ENCODE peak calls at places on chromosomes 16 and 17, in seven cellular contexts. One of them, this sample, is unnamed.
A peak's percentile ranks its signal among the peaks of the same experiment; 100 is the strongest.

GRCh38 chr17:62653831-62654829 is 26.7 kb downstream of the MRC2 start:
- DNase-seq in substantia nigra: no peak
- DNase-seq in endothelial cell of umbilical vein: no peak
- DNase-seq in kidney: peak; percentile 89
- DNase-seq in aorta: peak; percentile 86
- DNase-seq in body of pancreas: peak; percentile 36
- DNase-seq in cardiac muscle cell: peak; percentile 49
- DNase-seq in this sample: no peak

GRCh38 chr17:22301353-22301745 is 609.0 kb downstream of the KCNJ18 start:
- DNase-seq in aorta: no peak
- DNase-seq in cardiac muscle cell: no peak
- DNase-seq in endothelial cell of umbilical vein: no peak
- DNase-seq in kidney: no peak
- DNase-seq in body of pancreas: no peak
- DNase-seq in substantia nigra: no peak
- DNase-seq in this sample: no peak

GRCh38 chr16:26464576-26465266 is 602.0 kb upstream of the C16orf82 start:
- DNase-seq in cardiac muscle cell: no peak
- DNase-seq in endothelial cell of umbilical vein: no peak
- DNase-seq in substantia nigra: no peak
- DNase-seq in body of pancreas: no peak
- DNase-seq in kidney: no peak
- DNase-seq in aorta: no peak
- DNase-seq in this sample: no peak

GRCh38 chr17:82217120-82217529 is 4.5 kb upstream of the CCDC57 start:
- DNase-seq in body of pancreas: peak; percentile 32
- DNase-seq in endothelial cell of umbilical vein: no peak
- DNase-seq in substantia nigra: no peak
- DNase-seq in cardiac muscle cell: no peak
- DNase-seq in kidney: peak; percentile 90
- DNase-seq in aorta: peak; percentile 84
- DNase-seq in this sample: no peak

GRCh38 chr16:88349903-88350900 is 32.6 kb upstream of the ZNF469 start:
- DNase-seq in kidney: peak; percentile 60
- DNase-seq in body of pancreas: no peak
- DNase-seq in endothelial cell of umbilical vein: no peak
- DNase-seq in substantia nigra: no peak
- DNase-seq in cardiac muscle cell: no peak
- DNase-seq in aorta: no peak
- DNase-seq in this sample: no peak

GRCh38 chr17:46943511-46944393 is 20.8 kb downstream of the GOSR2 start:
- DNase-seq in endothelial cell of umbilical vein: peak; percentile 35
- DNase-seq in substantia nigra: no peak
- DNase-seq in body of pancreas: peak; percentile 38
- DNase-seq in cardiac muscle cell: no peak
- DNase-seq in aorta: no peak
- DNase-seq in kidney: peak; percentile 64
- DNase-seq in this sample: peak; percentile 32

GRCh38 chr17:35240861-35241260 is 2.0 kb upstream of the SLFN5 start:
- DNase-seq in kidney: no peak
- DNase-seq in cardiac muscle cell: no peak
- DNase-seq in body of pancreas: no peak
- DNase-seq in substantia nigra: no peak
- DNase-seq in endothelial cell of umbilical vein: no peak
- DNase-seq in aorta: no peak
- DNase-seq in this sample: no peak

GRCh38 chr17:15377608-15378007 is 36.2 kb upstream of the TEKT3 start:
- DNase-seq in substantia nigra: no peak
- DNase-seq in cardiac muscle cell: peak; percentile 3
- DNase-seq in endothelial cell of umbilical vein: no peak
- DNase-seq in body of pancreas: peak; percentile 52
- DNase-seq in kidney: no peak
- DNase-seq in aorta: no peak
- DNase-seq in this sample: peak; percentile 39

GRCh38 chr16:53761967-53762726 is 58.2 kb downstream of the FTO start:
- DNase-seq in substantia nigra: no peak
- DNase-seq in cardiac muscle cell: no peak
- DNase-seq in body of pancreas: no peak
- DNase-seq in kidney: no peak
- DNase-seq in endothelial cell of umbilical vein: no peak
- DNase-seq in aorta: no peak
- DNase-seq in this sample: no peak

DNA sequence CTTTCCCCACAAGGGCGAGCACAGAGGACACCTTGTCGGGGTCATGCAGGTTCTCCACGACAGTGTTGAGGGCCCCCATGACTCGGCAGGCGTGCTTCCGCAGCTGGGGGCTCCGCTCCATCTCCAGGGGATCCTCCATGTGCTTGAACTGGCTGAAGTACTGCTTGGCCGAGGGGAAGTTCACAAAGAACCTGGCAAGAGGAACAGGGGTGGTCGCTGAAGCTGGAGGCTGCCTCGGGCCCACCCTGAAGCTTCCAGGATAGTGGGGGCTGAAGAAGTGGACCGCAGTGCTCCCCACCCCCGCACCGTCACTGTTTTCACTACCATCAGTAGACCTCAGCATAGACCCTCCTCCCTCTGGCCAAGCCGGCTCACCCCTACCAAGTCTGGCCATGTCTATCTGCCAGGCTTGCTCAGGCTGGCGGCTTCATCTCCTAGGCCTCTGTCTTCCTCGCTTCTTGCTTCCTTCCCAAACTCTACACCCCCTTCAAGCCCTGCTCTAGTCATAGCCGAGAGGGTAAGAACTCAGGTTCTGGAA is 5.9 kb downstream of the CYGB start:
- DNase-seq in aorta: no peak
- DNase-seq in body of pancreas: no peak
- DNase-seq in kidney: no peak
- DNase-seq in cardiac muscle cell: no peak
- DNase-seq in endothelial cell of umbilical vein: no peak
- DNase-seq in substantia nigra: no peak
- DNase-seq in this sample: no peak
- H3K27ac ChIP-seq in aorta: no peak overlapping the region
- H3K27ac ChIP-seq in body of pancreas: no peak overlapping the region
- H3K27ac ChIP-seq in kidney: peak overlapping the region; percentile 94
- H3K27ac ChIP-seq in cardiac muscle cell: no peak overlapping the region
- H3K27ac ChIP-seq in endothelial cell of umbilical vein: no peak overlapping the region
- H3K27ac ChIP-seq in substantia nigra: no peak overlapping the region
- H3K27ac ChIP-seq in this sample: no peak overlapping the region

GRCh38 chr17:67388986-67389385 is 11.9 kb downstream of the PITPNC1 start:
- DNase-seq in body of pancreas: no peak
- DNase-seq in aorta: no peak
- DNase-seq in endothelial cell of umbilical vein: no peak
- DNase-seq in cardiac muscle cell: no peak
- DNase-seq in kidney: no peak
- DNase-seq in substantia nigra: no peak
- DNase-seq in this sample: no peak
- H3K27ac ChIP-seq in body of pancreas: no peak overlapping the region
- H3K27ac ChIP-seq in aorta: no peak overlapping the region
- H3K27ac ChIP-seq in endothelial cell of umbilical vein: no peak overlapping the region
- H3K27ac ChIP-seq in cardiac muscle cell: no peak overlapping the region
- H3K27ac ChIP-seq in kidney: no peak overlapping the region
- H3K27ac ChIP-seq in substantia nigra: no peak overlapping the region
- H3K27ac ChIP-seq in this sample: peak overlapping the region; percentile 40

GRCh38 chr17:596763-597644 is 117.6 kb downstream of the VPS53 start:
- DNase-seq in substantia nigra: no peak
- DNase-seq in body of pancreas: no peak
- DNase-seq in endothelial cell of umbilical vein: peak; percentile 53
- DNase-seq in cardiac muscle cell: no peak
- DNase-seq in kidney: no peak
- DNase-seq in aorta: no peak
- DNase-seq in this sample: peak; percentile 30

GRCh38 chr17:600576-601301 is 113.9 kb downstream of the VPS53 start:
- DNase-seq in kidney: no peak
- DNase-seq in cardiac muscle cell: no peak
- DNase-seq in body of pancreas: no peak
- DNase-seq in endothelial cell of umbilical vein: peak; percentile 89
- DNase-seq in substantia nigra: no peak
- DNase-seq in aorta: no peak
- DNase-seq in this sample: no peak

GRCh38 chr17:601462-602303 is 113.0 kb downstream of the VPS53 start:
- DNase-seq in kidney: no peak
- DNase-seq in endothelial cell of umbilical vein: peak; percentile 88
- DNase-seq in cardiac muscle cell: peak; percentile 32
- DNase-seq in substantia nigra: no peak
- DNase-seq in aorta: no peak
- DNase-seq in body of pancreas: no peak
- DNase-seq in this sample: no peak

GRCh38 chr17:596287-596686 is 118.4 kb downstream of the VPS53 start:
- DNase-seq in aorta: no peak
- DNase-seq in substantia nigra: no peak
- DNase-seq in cardiac muscle cell: no peak
- DNase-seq in kidney: no peak
- DNase-seq in endothelial cell of umbilical vein: no peak
- DNase-seq in body of pancreas: no peak
- DNase-seq in this sample: no peak
- H3K27ac ChIP-seq in aorta: no peak overlapping the region
- H3K27ac ChIP-seq in substantia nigra: no peak overlapping the region
- H3K27ac ChIP-seq in cardiac muscle cell: no peak overlapping the region
- H3K27ac ChIP-seq in kidney: no peak overlapping the region
- H3K27ac ChIP-seq in endothelial cell of umbilical vein: peak overlapping the region; percentile 23
- H3K27ac ChIP-seq in body of pancreas: no peak overlapping the region
- H3K27ac ChIP-seq in this sample: no peak overlapping the region

DNA sequence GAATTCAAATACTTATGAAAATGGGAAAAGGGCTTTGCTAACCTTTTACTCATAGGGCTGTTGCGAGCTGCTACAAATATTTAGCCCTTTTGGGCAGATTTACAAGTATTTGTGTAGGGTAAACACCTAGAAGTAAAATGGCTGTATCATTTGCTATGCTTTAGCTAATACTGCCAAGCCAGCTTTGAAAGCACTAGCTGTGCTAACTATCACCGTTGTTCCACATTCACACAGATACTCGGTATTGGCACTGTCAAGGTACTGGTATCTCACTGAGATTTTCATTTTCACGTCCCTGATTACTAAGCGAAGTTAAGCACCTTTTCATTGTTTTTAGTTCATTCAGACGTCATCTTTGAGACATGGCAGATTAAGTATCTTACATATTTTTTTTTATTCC is 84.8 kb downstream of the GLG1 start:
- DNase-seq in cardiac muscle cell: no peak
- DNase-seq in aorta: no peak
- DNase-seq in body of pancreas: no peak
- DNase-seq in endothelial cell of umbilical vein: no peak
- DNase-seq in substantia nigra: no peak
- DNase-seq in kidney: no peak
- DNase-seq in this sample: no peak
- H3K27ac ChIP-seq in cardiac muscle cell: no peak overlapping the region
- H3K27ac ChIP-seq in aorta: no peak overlapping the region
- H3K27ac ChIP-seq in body of pancreas: no peak overlapping the region
- H3K27ac ChIP-seq in endothelial cell of umbilical vein: no peak overlapping the region
- H3K27ac ChIP-seq in substantia nigra: peak overlapping the region; percentile 66
- H3K27ac ChIP-seq in kidney: no peak overlapping the region
- H3K27ac ChIP-seq in this sample: peak overlapping the region; percentile 60

DNA sequence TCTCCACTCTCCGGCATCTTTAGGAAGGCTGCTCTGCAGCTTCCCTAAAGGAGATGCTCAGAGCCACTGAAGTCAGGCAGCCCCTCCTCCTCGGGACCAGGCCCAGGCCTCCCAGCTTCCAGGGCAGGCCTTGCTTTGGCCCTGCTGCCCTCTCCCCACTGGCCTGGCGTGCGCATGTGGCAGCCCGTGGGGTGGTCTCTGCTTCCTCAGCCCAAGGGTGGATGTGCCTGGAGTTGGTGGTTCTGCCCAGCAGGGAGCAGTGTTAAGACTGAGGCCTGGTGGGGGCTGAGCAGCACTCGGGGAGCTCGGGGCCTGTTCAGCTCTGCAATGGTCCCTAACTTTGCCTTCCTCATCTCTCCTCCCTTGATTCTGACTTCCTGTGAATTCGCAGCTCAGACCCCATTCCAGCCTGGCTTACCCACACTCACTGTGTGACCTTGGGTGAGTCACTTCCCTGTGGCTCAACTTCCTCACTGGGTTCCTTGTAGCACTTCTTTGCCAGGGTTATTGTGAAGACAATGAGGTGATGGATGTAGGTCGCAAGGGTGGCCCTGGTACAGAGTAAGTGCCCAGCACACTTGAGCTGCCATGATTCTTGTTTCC is 63.2 kb downstream of the NKD1 start:
- DNase-seq in aorta: no peak
- DNase-seq in kidney: peak; percentile 45
- DNase-seq in body of pancreas: no peak
- DNase-seq in cardiac muscle cell: no peak
- DNase-seq in substantia nigra: no peak
- DNase-seq in endothelial cell of umbilical vein: peak; percentile 58
- DNase-seq in this sample: no peak
- H3K27ac ChIP-seq in aorta: no peak overlapping the region
- H3K27ac ChIP-seq in kidney: no peak overlapping the region
- H3K27ac ChIP-seq in body of pancreas: no peak overlapping the region
- H3K27ac ChIP-seq in cardiac muscle cell: no peak overlapping the region
- H3K27ac ChIP-seq in substantia nigra: peak overlapping the region; percentile 65
- H3K27ac ChIP-seq in endothelial cell of umbilical vein: no peak overlapping the region
- H3K27ac ChIP-seq in this sample: no peak overlapping the region

GRCh38 chr17:67434061-67434525 is 57.0 kb downstream of the PITPNC1 start:
- DNase-seq in kidney: no peak
- DNase-seq in endothelial cell of umbilical vein: no peak
- DNase-seq in substantia nigra: no peak
- DNase-seq in aorta: no peak
- DNase-seq in cardiac muscle cell: no peak
- DNase-seq in body of pancreas: no peak
- DNase-seq in this sample: no peak
- H3K27ac ChIP-seq in kidney: no peak overlapping the region
- H3K27ac ChIP-seq in endothelial cell of umbilical vein: no peak overlapping the region
- H3K27ac ChIP-seq in substantia nigra: no peak overlapping the region
- H3K27ac ChIP-seq in aorta: no peak overlapping the region
- H3K27ac ChIP-seq in cardiac muscle cell: no peak overlapping the region
- H3K27ac ChIP-seq in body of pancreas: no peak overlapping the region
- H3K27ac ChIP-seq in this sample: no peak overlapping the region

GRCh38 chr17:42895185-42895555 is 5.4 kb upstream of the G6PC1 start:
- DNase-seq in endothelial cell of umbilical vein: peak; percentile 88
- DNase-seq in aorta: peak; percentile 88
- DNase-seq in substantia nigra: no peak
- DNase-seq in cardiac muscle cell: no peak
- DNase-seq in kidney: peak; percentile 82
- DNase-seq in body of pancreas: peak; percentile 90
- DNase-seq in this sample: no peak
- H3K27ac ChIP-seq in endothelial cell of umbilical vein: peak overlapping the region; percentile 81
- H3K27ac ChIP-seq in aorta: no peak overlapping the region
- H3K27ac ChIP-seq in substantia nigra: no peak overlapping the region
- H3K27ac ChIP-seq in cardiac muscle cell: no peak overlapping the region
- H3K27ac ChIP-seq in kidney: peak overlapping the region; percentile 84
- H3K27ac ChIP-seq in body of pancreas: peak overlapping the region; percentile 86
- H3K27ac ChIP-seq in this sample: no peak overlapping the region

GRCh38 chr16:4048481-4048880 is 67.8 kb downstream of the ADCY9 start:
- DNase-seq in body of pancreas: no peak
- DNase-seq in endothelial cell of umbilical vein: no peak
- DNase-seq in aorta: no peak
- DNase-seq in kidney: no peak
- DNase-seq in substantia nigra: no peak
- DNase-seq in cardiac muscle cell: no peak
- DNase-seq in this sample: no peak
- H3K27ac ChIP-seq in body of pancreas: no peak overlapping the region
- H3K27ac ChIP-seq in endothelial cell of umbilical vein: no peak overlapping the region
- H3K27ac ChIP-seq in aorta: no peak overlapping the region
- H3K27ac ChIP-seq in kidney: no peak overlapping the region
- H3K27ac ChIP-seq in substantia nigra: no peak overlapping the region
- H3K27ac ChIP-seq in cardiac muscle cell: no peak overlapping the region
- H3K27ac ChIP-seq in this sample: peak overlapping the region; percentile 33

DNA sequence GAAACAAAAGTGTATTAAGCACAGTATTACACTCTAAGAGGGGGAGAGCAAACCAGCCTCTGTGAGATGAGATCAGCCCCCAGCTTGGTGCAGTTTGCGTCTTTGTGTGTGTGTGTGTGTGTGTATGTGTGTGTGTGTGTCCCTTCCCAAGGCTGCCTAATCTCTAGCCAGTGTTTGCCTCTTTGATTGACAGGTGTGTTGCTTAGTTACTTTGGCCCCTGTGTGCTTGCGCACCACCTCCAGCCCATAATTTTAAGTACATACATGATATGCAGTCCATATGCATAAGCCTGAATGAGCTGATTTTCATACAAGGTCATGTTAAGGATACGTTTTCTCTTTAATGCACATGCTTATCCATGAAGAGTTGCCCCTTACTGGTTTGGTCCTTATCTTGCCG is 2.1 kb upstream of the KRTAP3-2 start:
- DNase-seq in cardiac muscle cell: no peak
- DNase-seq in kidney: no peak
- DNase-seq in substantia nigra: no peak
- DNase-seq in endothelial cell of umbilical vein: no peak
- DNase-seq in aorta: no peak
- DNase-seq in body of pancreas: no peak
- DNase-seq in this sample: no peak
- H3K27ac ChIP-seq in cardiac muscle cell: no peak overlapping the region
- H3K27ac ChIP-seq in kidney: no peak overlapping the region
- H3K27ac ChIP-seq in substantia nigra: no peak overlapping the region
- H3K27ac ChIP-seq in endothelial cell of umbilical vein: no peak overlapping the region
- H3K27ac ChIP-seq in aorta: no peak overlapping the region
- H3K27ac ChIP-seq in body of pancreas: no peak overlapping the region
- H3K27ac ChIP-seq in this sample: no peak overlapping the region

This sample was measured in caudate nucleus.